ENCODE peak calls at places on chromosomes 12 and 14, in five cellular contexts. R, Q, S, T and K are unnamed samples.

GRCh38 chr14:54348923-54349615 is 47.7 kb upstream of the CDKN3 start:
- DNase-seq in T (no peak), Q (no peak), S (no peak), R (no peak), K (no peak)

GRCh38 chr12:1797011-1797901 is 23.1 kb upstream of the LRTM2 start:
- DNase-seq in R (no peak), T (no peak), Q (peak; percentile 68), S (peak; percentile 64), K (no peak)

GRCh38 chr12:110661337-110661972 is 27.5 kb downstream of the HVCN1 start:
- DNase-seq in T (no peak), R (no peak), Q (peak; percentile 93), S (peak; percentile 39), K (no peak)

GRCh38 chr14:103740991-103741689 is 25.5 kb downstream of the ZFYVE21 start:
- DNase-seq in T (no peak), R (no peak), Q (peak; percentile 9), S (no peak), K (no peak)

GRCh38 chr14:68507544-68508081 is 285.3 kb downstream of the ZFP36L1 start:
- DNase-seq in S (no peak), T (no peak), R (no peak), Q (no peak), K (no peak)

GRCh38 chr12:96196781-96197180 is 2.6 kb downstream of the ELK3 start:
- DNase-seq in T (peak; percentile 66), S (no peak), Q (no peak), R (no peak), K (no peak)

GRCh38 chr12:95168746-95169145 is 48.5 kb downstream of the FGD6 start:
- DNase-seq in R (no peak), Q (no peak), S (no peak), T (no peak), K (no peak)

GRCh38 chr14:69610859-69611263 is 535 bp upstream of the SUSD6 start:
- DNase-seq in R (no peak), T (no peak), S (no peak), Q (no peak), K (peak; percentile 69)

GRCh38 chr12:10226740-10227139 is 14.1 kb downstream of the GABARAPL1 start:
- DNase-seq in R (no peak), S (no peak), T (no peak), Q (no peak), K (no peak)

GRCh38 chr12:10853746-10854145 is 4.5 kb upstream of the PRR4 start:
- DNase-seq in Q (no peak), S (no peak), R (no peak), T (no peak), K (no peak)

GRCh38 chr12:55728932-55729591 is at the start of gene CD63:
- DNase-seq in S (peak; percentile 76), R (peak; percentile 68), T (peak; percentile 80), Q (peak; percentile 69), K (peak; percentile 90)

GRCh38 chr12:124774462-124775167 is 89.0 kb downstream of the SCARB1 start:
- DNase-seq in R (no peak), S (peak; percentile 93), Q (peak; percentile 69), T (peak; percentile 87), K (peak; percentile 81)

GRCh38 chr12:93318720-93319522 is 58.8 kb upstream of the NUDT4 start:
- DNase-seq in S (no peak), Q (no peak), T (no peak), R (no peak), K (peak; percentile 82)

GRCh38 chr12:97167598-97167997 is 260.5 kb downstream of the NEDD1 start:
- DNase-seq in S (no peak), R (no peak), T (peak; percentile 2), Q (peak; percentile 9), K (peak; percentile 46)

GRCh38 chr12:12719496-12719895 is 2.3 kb downstream of the CDKN1B start:
- DNase-seq in T (peak; percentile 44), Q (peak; percentile 74), R (no peak), S (no peak), K (peak; percentile 73)

GRCh38 chr14:52678591-52678990 is 16.8 kb downstream of the ERO1A start:
- DNase-seq in Q (peak; percentile 24), T (no peak), R (no peak), S (no peak), K (peak; percentile 13)

GRCh38 chr12:51714666-51715065 is 123.6 kb downstream of the SCN8A start:
- DNase-seq in S (no peak), R (no peak), Q (no peak), T (no peak), K (no peak)

GRCh38 chr12:65715976-65716375 is 108.3 kb upstream of the HMGA2 start:
- DNase-seq in T (no peak), Q (no peak), R (no peak), S (no peak), K (no peak)

GRCh38 chr12:94254270-94254669 is 105.9 kb downstream of the PLXNC1 start:
- DNase-seq in T (no peak), S (no peak), Q (no peak), R (no peak), K (no peak)

GRCh38 chr14:104136472-104137296 is 1.7 kb upstream of the KIF26A start:
- DNase-seq in T (no peak), S (no peak), Q (peak; percentile 16), R (no peak), K (no peak)

GRCh38 chr12:113081785-113082296 is 25.3 kb downstream of the DTX1 start:
- DNase-seq in S (no peak), T (no peak), R (no peak), Q (no peak), K (no peak)

GRCh38 chr12:122072031-122072970 is 6.3 kb upstream of the MLXIP start:
- DNase-seq in Q (no peak), R (no peak), S (no peak), T (peak; percentile 80), K (no peak)

GRCh38 chr14:67837011-67837624 is 17.5 kb downstream of the RAD51B start:
- DNase-seq in Q (peak; percentile 75), T (peak; percentile 69), S (no peak), R (no peak), K (peak; percentile 73)

GRCh38 chr12:44476683-44477082 is 399.4 kb downstream of the NELL2 start:
- DNase-seq in S (no peak), R (no peak), T (no peak), Q (no peak), K (no peak)

GRCh38 chr14:39180553-39180952 is 5.5 kb downstream of the PNN start:
- DNase-seq in Q (no peak), T (no peak), S (no peak), R (no peak), K (no peak)

GRCh38 chr12:103884316-103884715 is 43.3 kb upstream of the NT5DC3 start:
- DNase-seq in R (no peak), S (peak; percentile 22), T (peak; percentile 16), Q (peak; percentile 57), K (peak; percentile 75)

GRCh38 chr12:120711411-120711810 is 1.2 kb downstream of the UNC119B start:
- DNase-seq in T (peak; percentile 14), S (no peak), Q (no peak), R (no peak), K (no peak)

GRCh38 chr12:46318037-46318436 is 49.2 kb upstream of the SLC38A1 start:
- DNase-seq in T (no peak), R (no peak), Q (no peak), S (no peak), K (no peak)

GRCh38 chr12:49967777-49968250 is 4.9 kb upstream of the AQP6 start:
- DNase-seq in R (no peak), T (no peak), S (no peak), Q (no peak), K (no peak)

GRCh38 chr12:1320021-1320420 is 274.4 kb downstream of the FBXL14 start:
- DNase-seq in Q (no peak), T (no peak), R (no peak), S (no peak), K (no peak)

GRCh38 chr12:129257526-129257925 is 404.2 kb downstream of the GLT1D1 start:
- DNase-seq in S (no peak), R (no peak), T (no peak), Q (no peak), K (no peak)

GRCh38 chr14:24415421-24416253 is 13.8 kb downstream of the CBLN3 start:
- DNase-seq in T (no peak), Q (no peak), R (no peak), S (no peak), K (no peak)

GRCh38 chr14:99840265-99840664 is 47.1 kb downstream of the EML1 start:
- DNase-seq in T (no peak), R (no peak), S (no peak), Q (no peak), K (no peak)